ENCODE peak calls at places on chromosomes 16 and 17, in eight cellular contexts. N, H, L, G, V, B, J and F are unnamed samples.

GRCh38 chr16:70754371-70754770 is 46.6 kb downstream of the VAC14 start:
- DNase-seq in J (no peak), B (no peak), N (no peak), V (no peak), G (no peak), H (no peak), L (no peak), F (no peak)

GRCh38 chr16:49281843-49282642 is 405 bp upstream of the CBLN1 start:
- DNase-seq in V (peak), J (peak), N (peak), B (peak), G (peak), L (peak), H (peak), F (peak)

GRCh38 chr17:21291357-21291756 is 6.8 kb downstream of the MAP2K3 start:
- DNase-seq in G (no peak), B (no peak), H (no peak), L (no peak), N (no peak), J (no peak), V (no peak), F (no peak)

GRCh38 chr16:49890876-49891275 is 35.0 kb upstream of the ZNF423 start:
- DNase-seq in H (no peak), J (peak), N (peak), L (no peak), G (peak), B (no peak), V (no peak), F (no peak)

GRCh38 chr17:9676742-9677387 is 31.5 kb downstream of the USP43 start:
- DNase-seq in V (peak), G (no peak), B (no peak), J (no peak), N (no peak), L (no peak), H (no peak), F (no peak)

GRCh38 chr16:70163596-70163995 is 10.0 kb upstream of the CLEC18C start:
- DNase-seq in G (no peak), J (no peak), L (no peak), N (no peak), H (peak), B (no peak), V (no peak), F (no peak)

GRCh38 chr16:68356249-68356918 is 45.6 kb downstream of the PRMT7 start:
- DNase-seq in J (peak), L (no peak), N (peak), V (no peak), H (no peak), G (no peak), B (no peak), F (no peak)

GRCh38 chr17:3965123-3965800 is 1.0 kb upstream of the ATP2A3 start:
- DNase-seq in L (no peak), V (peak), J (peak), N (peak), B (no peak), G (peak), H (peak), F (peak)

GRCh38 chr16:9077001-9077809 is 14.2 kb upstream of the HAPSTR1 start:
- DNase-seq in H (no peak), G (no peak), B (no peak), V (peak), J (no peak), L (no peak), N (peak), F (no peak)

GRCh38 chr16:52193441-52193840 is 353.5 kb downstream of the TOX3 start:
- DNase-seq in B (no peak), J (peak), H (no peak), V (no peak), L (no peak), N (no peak), G (no peak), F (no peak)

GRCh38 chr17:75514299-75515228 is 773 bp downstream of the CASKIN2 start:
- DNase-seq in L (no peak), N (no peak), B (no peak), G (peak), J (peak), V (peak), H (no peak), F (no peak)